ENCODE peak calls at places on chromosomes 2 and 18, in nine cellular contexts. N, O, T, D, C, H, R, Z and A are unnamed samples.

GRCh38 chr2:220147590-220147989 is 520.2 kb downstream of the SLC4A3 start:
- DNase-seq in N (no peak), O (no peak), T (no peak), D (no peak), C (no peak), H (no peak), R (no peak), Z (no peak), A (no peak)

GRCh38 chr2:59149271-59149670 is 908.1 kb upstream of the FANCL start:
- DNase-seq in N (no peak), O (no peak), T (no peak), D (no peak), C (no peak), H (no peak), R (no peak), Z (no peak), A (no peak)

GRCh38 chr18:63439334-63439733 is 17.1 kb upstream of the VPS4B start:
- DNase-seq in N (no peak), O (no peak), T (peak), D (peak), C (peak), H (no peak), R (peak), Z (peak), A (peak)

GRCh38 chr2:185628985-185629384 is 109.6 kb upstream of the FSIP2 start:
- DNase-seq in N (peak), O (no peak), T (no peak), D (peak), C (no peak), H (no peak), R (peak), Z (no peak), A (peak)

GRCh38 chr18:58769321-58769720 is 95.4 kb upstream of the ZNF532 start:
- DNase-seq in N (no peak), O (no peak), T (no peak), D (no peak), C (no peak), H (no peak), R (no peak), Z (no peak), A (no peak)

GRCh38 chr2:12543452-12544220 is 173.1 kb upstream of the TRIB2 start:
- DNase-seq in N (no peak), O (no peak), T (peak), D (no peak), C (no peak), H (no peak), R (no peak), Z (no peak), A (no peak)

GRCh38 chr2:166410828-166411472 is 35.2 kb upstream of the SCN9A start:
- DNase-seq in N (no peak), O (no peak), T (peak), D (no peak), C (no peak), H (no peak), R (peak), Z (no peak), A (no peak)

GRCh38 chr2:190947711-190948251 is 66.2 kb downstream of the STAT1 start:
- DNase-seq in N (no peak), O (no peak), T (peak), D (no peak), C (no peak), H (no peak), R (peak), Z (no peak), A (no peak)

GRCh38 chr2:232485757-232486557 is 1.7 kb downstream of the ECEL1 start:
- DNase-seq in N (peak), O (no peak), T (no peak), D (no peak), C (no peak), H (no peak), R (no peak), Z (no peak), A (peak)

GRCh38 chr2:172282944-172283343 is 144.4 kb upstream of the ITGA6 start:
- DNase-seq in N (no peak), O (no peak), T (peak), D (no peak), C (no peak), H (no peak), R (peak), Z (no peak), A (no peak)

GRCh38 chr2:27171351-27171848 is 22.6 kb downstream of the TCF23 start:
- DNase-seq in N (no peak), O (no peak), T (no peak), D (no peak), C (no peak), H (no peak), R (no peak), Z (no peak), A (no peak)
- TF ChIP-seq CTCF in N (no peak), O (no peak), T (no peak), D (no peak), C (no peak), H (no peak), R (no peak), Z (no peak), A (no peak)

DNA sequence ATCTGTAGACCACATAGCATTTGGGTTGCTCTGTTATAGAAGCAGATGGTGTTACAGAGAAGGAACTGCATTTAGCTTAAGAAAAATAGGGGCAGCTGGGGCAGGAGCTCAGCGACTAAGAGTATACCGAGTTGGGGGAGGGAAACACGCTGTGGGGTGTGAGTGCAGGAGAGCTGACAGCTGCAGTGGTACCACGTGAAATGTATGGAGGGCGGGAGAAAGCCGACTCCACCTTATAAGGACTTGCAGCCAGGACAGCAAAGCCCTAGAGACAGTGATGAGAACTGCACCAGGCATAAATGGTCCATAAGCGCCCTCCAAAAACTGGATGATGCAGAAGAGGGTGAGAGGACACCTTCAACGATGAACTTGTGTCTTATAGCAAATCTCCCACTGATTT is 237.6 kb downstream of the PRKCE start:
- DNase-seq in N (no peak), O (peak), T (peak), D (no peak), C (no peak), H (no peak), R (no peak), Z (no peak), A (peak)
- TF ChIP-seq CTCF in N (no peak), O (no peak), T (peak), D (no peak), C (no peak), H (no peak), R (no peak), Z (no peak), A (no peak)

GRCh38 chr2:122734756-122735155 is 979.3 kb downstream of the TSN start:
- DNase-seq in N (no peak), O (no peak), T (peak), D (peak), C (no peak), H (no peak), R (no peak), Z (no peak), A (peak)
- TF ChIP-seq CTCF in N (no peak), O (no peak), T (no peak), D (no peak), C (no peak), H (no peak), R (no peak), Z (no peak), A (no peak)

DNA sequence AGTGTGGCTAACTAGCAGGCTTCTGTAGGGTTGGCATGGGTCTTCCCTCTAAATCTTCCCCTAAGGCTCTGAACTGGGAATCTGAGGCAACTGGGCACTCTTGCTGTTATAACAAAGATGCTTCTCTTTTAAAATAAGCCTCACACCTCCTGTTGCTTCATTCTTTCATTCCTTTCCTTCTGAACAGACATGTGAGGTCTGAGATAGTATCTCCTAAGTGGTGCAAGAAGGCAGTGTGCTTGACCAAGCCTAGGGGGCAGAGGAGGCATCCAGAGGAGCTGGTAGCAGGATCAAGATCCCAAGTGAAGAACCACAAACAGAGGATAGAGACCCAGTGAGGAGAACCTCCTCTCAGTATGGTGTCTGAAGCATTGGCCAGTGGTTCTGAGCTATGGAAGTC is 90.9 kb downstream of the TTC27 start:
- DNase-seq in N (no peak), O (no peak), T (no peak), D (no peak), C (no peak), H (no peak), R (no peak), Z (no peak), A (no peak)
- TF ChIP-seq CTCF in N (no peak), O (no peak), T (no peak), D (no peak), C (no peak), H (no peak), R (no peak), Z (no peak), A (no peak)

GRCh38 chr2:46376586-46377286 is 79.5 kb downstream of the EPAS1 start:
- DNase-seq in N (no peak), O (no peak), T (no peak), D (no peak), C (no peak), H (no peak), R (no peak), Z (no peak), A (no peak)
- TF ChIP-seq CTCF in N (no peak), O (no peak), T (no peak), D (no peak), C (no peak), H (no peak), R (no peak), Z (no peak), A (no peak)

DNA sequence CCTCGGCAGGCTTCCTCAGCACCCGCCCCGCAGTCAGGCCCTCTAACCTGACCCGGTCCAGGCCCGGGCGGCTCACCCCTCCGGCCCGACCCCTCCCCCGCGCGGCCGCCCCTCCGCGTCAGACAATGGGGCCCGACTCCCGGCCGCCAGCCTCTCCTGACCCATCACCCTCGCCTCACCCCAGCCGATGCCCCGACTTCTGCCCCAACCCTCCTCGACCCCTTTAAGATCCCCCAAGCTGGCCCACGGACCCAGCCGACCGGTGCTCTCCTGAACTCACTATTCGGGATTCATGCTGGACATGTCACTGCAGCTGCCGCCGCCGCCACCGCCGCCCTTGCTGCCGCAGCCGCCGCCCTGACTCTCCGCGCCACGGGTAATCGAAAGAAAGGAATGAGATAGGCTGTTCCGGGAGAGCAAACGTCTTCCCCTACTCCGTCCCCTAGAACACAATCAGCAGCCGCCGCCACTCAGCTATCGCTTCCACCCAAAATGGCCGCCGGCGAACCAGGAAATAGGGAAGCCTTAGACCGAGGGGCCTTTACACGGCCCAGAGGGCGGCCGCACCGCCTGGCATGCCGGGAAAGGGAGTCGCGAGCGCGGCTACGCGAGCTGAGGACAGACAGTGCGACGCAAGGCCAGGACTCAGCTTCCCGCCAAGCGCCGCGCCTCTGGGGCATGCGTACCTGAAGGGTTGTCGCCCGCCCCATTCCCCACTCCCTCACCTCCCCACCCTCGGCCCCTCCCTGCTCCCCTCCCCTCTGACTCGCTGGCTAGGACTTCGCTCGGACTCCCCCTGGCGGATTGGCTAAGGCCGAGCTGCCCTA is at the start of gene RAB1A:
- DNase-seq in N (peak), O (peak), T (peak), D (peak), C (peak), H (peak), R (peak), Z (peak), A (peak)
- TF ChIP-seq CTCF in N (no peak), O (peak), T (no peak), D (no peak), C (no peak), H (peak), R (peak), Z (no peak), A (no peak)

DNA sequence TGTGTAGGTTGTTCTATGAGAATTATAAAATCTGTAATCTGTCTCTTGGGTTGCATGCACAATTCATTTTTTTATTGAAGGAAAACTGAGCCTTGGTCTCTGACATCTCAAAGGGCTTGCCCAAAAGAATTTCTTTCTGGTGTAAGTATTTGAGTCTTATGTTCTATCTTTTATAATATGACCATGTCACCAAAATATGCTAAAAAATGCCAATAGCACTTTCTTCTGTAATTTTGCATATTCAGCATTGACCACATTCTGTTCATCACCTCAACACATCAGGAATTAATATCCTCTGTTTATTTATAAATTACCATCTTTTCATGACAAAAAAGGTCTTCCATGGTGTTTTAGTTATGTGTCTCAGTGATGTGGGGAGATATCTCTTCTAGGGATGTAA is 268.7 kb upstream of the TCF4 start:
- DNase-seq in N (no peak), O (no peak), T (no peak), D (no peak), C (no peak), H (no peak), R (no peak), Z (no peak), A (no peak)
- TF ChIP-seq CTCF in N (no peak), O (no peak), T (no peak), D (no peak), C (no peak), H (no peak), R (no peak), Z (no peak), A (no peak)

GRCh38 chr2:73177645-73178255 is 24.6 kb upstream of the NOTO start:
- DNase-seq in N (no peak), O (no peak), T (no peak), D (no peak), C (no peak), H (no peak), R (no peak), Z (no peak), A (peak)
- TF ChIP-seq CTCF in N (no peak), O (no peak), T (no peak), D (no peak), C (no peak), H (peak), R (no peak), Z (no peak), A (no peak)

DNA sequence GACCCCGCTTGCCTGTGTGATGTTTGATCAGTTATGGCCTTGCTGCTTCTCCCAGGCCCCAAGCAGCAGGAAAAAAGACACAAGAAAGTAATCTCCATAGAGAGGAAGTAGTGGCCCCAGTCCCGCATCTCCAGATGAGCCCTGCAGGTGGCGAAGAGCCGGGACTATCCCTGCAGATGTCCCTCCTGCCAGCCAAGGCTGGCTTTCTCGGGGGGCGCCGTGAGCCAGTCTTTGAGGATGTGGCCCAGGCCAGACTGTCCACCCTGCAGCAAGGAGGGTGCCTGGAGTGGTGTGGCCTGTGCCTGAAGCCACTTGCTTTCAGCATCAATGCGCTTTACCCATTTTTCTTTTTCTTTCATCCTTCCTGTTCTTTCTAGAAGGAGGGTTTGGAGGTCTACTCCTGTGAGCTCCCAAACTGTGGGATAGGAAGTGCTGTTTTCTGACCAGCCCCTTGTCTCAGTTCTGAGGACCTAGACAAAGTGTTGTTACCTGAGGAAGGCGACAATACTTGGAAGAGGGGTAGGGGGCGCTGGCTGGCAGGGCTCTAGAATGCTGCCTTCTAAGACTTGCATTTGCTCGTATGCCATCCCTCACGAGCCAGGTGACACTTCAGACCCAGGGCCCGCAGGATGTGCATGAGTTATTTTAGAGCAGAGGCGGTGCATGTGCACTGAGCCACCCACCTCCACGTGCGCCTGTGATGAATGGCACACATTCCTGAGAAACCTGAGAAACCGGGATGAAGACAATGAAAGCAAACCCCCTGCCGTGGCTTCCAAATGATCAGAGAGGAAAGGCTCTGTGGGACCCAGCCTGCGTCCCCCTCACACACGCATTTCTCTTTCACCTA is 255.8 kb downstream of the FBXO15 start:
- DNase-seq in N (no peak), O (no peak), T (no peak), D (peak), C (no peak), H (no peak), R (no peak), Z (no peak), A (peak)
- TF ChIP-seq CTCF in N (no peak), O (no peak), T (no peak), D (peak), C (no peak), H (peak), R (no peak), Z (no peak), A (no peak)